ENCODE peak calls at places on chromosomes 3 and 15, in six cellular contexts. A is transverse colon, L is MM.1S, E is neural progenitor cell, M is heart left ventricle, J is endodermal cell. U is an unnamed sample.

GRCh38 chr3:128435058-128435457 is 31.6 kb downstream of the DNAJB8 start:
- DNase-seq in E (peak), J (peak), M (no peak), L (no peak), A (no peak), U (no peak)

GRCh38 chr3:68878322-68878721 is 54.0 kb downstream of the TAFA4 start:
- DNase-seq in A (no peak), J (no peak), E (peak), L (no peak), M (no peak), U (no peak)

GRCh38 chr3:177350051-177350565 is 152.8 kb upstream of the TBL1XR1 start:
- DNase-seq in L (no peak), J (no peak), M (no peak), A (no peak), E (no peak), U (no peak)

GRCh38 chr3:37271636-37272035 is 97.3 kb upstream of the LRRFIP2 start:
- DNase-seq in L (no peak), E (no peak), J (peak), M (no peak), A (no peak), U (no peak)

GRCh38 chr15:68113751-68114150 is 59.6 kb downstream of the PIAS1 start:
- DNase-seq in L (no peak), E (no peak), M (no peak), J (no peak), A (no peak), U (no peak)

GRCh38 chr3:127710473-127710941 is 37.8 kb downstream of the ABTB1 start:
- DNase-seq in E (no peak), J (peak), L (no peak), A (peak), M (no peak), U (no peak)

GRCh38 chr3:44467241-44467640 is 10.2 kb downstream of the ZNF445 start:
- DNase-seq in A (no peak), E (no peak), J (no peak), L (no peak), M (no peak), U (no peak)

GRCh38 chr3:105619651-105620050 is 249.2 kb downstream of the CBLB start:
- DNase-seq in A (no peak), J (no peak), L (no peak), E (no peak), M (no peak), U (no peak)

GRCh38 chr15:100464256-100464655 is 64.5 kb downstream of the CERS3 start:
- DNase-seq in L (no peak), E (no peak), J (no peak), M (no peak), A (no peak), U (no peak)

GRCh38 chr3:151439652-151440125 is 21.2 kb downstream of the IGSF10 start:
- DNase-seq in M (no peak), L (peak), E (peak), J (no peak), A (no peak), U (no peak)

GRCh38 chr15:51846463-51847230 is 17.2 kb downstream of the TMOD3 start:
- DNase-seq in A (no peak), L (no peak), J (no peak), E (no peak), M (no peak), U (no peak)

GRCh38 chr3:172604895-172605646 is 81.8 kb upstream of the TNFSF10 start:
- DNase-seq in J (no peak), L (no peak), A (no peak), E (no peak), M (no peak), U (no peak)

GRCh38 chr3:29140706-29141105 is 140.2 kb upstream of the RBMS3 start:
- DNase-seq in A (no peak), E (no peak), J (no peak), L (no peak), M (no peak), U (no peak)

GRCh38 chr3:197029511-197030167 is at the start of gene MELTF:
- DNase-seq in M (peak), A (peak), L (peak), E (peak), J (peak), U (no peak)

GRCh38 chr3:53794597-53794996 is 51.6 kb downstream of the CHDH start:
- DNase-seq in M (no peak), J (no peak), A (no peak), L (no peak), E (no peak), U (no peak)

GRCh38 chr15:39874890-39875549 is 45.0 kb downstream of the GPR176 start:
- DNase-seq in L (peak), J (peak), M (no peak), E (peak), A (peak), U (no peak)

GRCh38 chr3:58526124-58526957 is 10.6 kb downstream of the ACOX2 start:
- DNase-seq in L (no peak), A (no peak), E (no peak), M (no peak), J (peak), U (no peak)

GRCh38 chr3:185744997-185745843 is 79.6 kb downstream of the IGF2BP2 start:
- DNase-seq in E (no peak), A (no peak), M (no peak), L (no peak), J (peak), U (no peak)

GRCh38 chr3:117898722-117899121 is 1135.9 kb downstream of the IGSF11 start:
- DNase-seq in L (peak), E (peak), A (no peak), M (no peak), J (no peak), U (no peak)

GRCh38 chr3:188299068-188299467 is 145.1 kb downstream of the LPP start:
- DNase-seq in E (no peak), J (no peak), M (no peak), L (no peak), A (no peak), U (no peak)
- H3K27ac ChIP-seq in E (peak), J (peak), M (peak), L (no peak), A (peak), U (no peak)

GRCh38 chr3:11204697-11205397 is 50.6 kb downstream of the HRH1 start:
- DNase-seq in A (no peak), M (no peak), L (no peak), J (no peak), E (peak), U (no peak)
- H3K27ac ChIP-seq in A (no peak), M (no peak), L (no peak), J (no peak), E (no peak), U (no peak)

GRCh38 chr3:45955706-45956105 is 12.4 kb downstream of the CXCR6 start:
- DNase-seq in M (no peak), E (no peak), J (no peak), L (no peak), A (no peak), U (no peak)

GRCh38 chr3:45959201-45959600 is 15.9 kb downstream of the CXCR6 start:
- DNase-seq in A (no peak), M (no peak), J (no peak), E (no peak), L (no peak), U (no peak)

GRCh38 chr3:45960289-45960688 is 17.0 kb downstream of the CXCR6 start:
- DNase-seq in M (no peak), A (no peak), E (no peak), J (no peak), L (no peak), U (no peak)

GRCh38 chr3:45957606-45958005 is 14.3 kb downstream of the CXCR6 start:
- DNase-seq in J (peak), L (no peak), E (peak), A (no peak), M (no peak), U (peak)

DNA sequence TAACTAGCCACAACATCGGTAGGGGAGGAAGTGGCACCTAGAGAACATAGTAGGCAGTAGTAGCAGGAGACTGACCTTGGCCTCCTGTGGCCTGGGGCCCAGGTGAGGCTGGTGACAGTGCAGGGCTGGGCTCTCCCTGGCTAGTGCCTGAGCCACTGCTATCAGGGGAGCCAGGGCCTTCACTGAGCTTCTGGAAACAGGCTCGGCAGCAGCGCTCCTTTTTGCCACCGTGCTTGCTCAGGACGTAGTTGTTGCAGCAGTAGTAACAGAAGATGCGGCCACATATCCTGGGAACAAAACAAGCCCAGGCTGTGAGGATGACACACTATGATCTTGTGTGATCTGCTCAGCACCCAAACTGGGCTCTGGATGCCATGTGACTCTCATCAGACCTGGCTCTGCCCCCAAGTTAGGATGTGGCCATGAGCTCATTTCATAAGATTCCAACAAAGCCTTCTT is 15.1 kb downstream of the CXCR6 start:
- DNase-seq in L (no peak), M (no peak), J (peak), E (no peak), A (no peak), U (no peak)
- H3K27ac ChIP-seq in L (no peak), M (peak), J (no peak), E (no peak), A (peak), U (no peak)

GRCh38 chr15:29731865-29732264 is 90.4 kb downstream of the TJP1 start:
- DNase-seq in A (no peak), L (no peak), E (no peak), M (no peak), J (no peak), U (no peak)

GRCh38 chr15:29734917-29735572 is 87.2 kb downstream of the TJP1 start:
- DNase-seq in J (no peak), M (no peak), A (no peak), E (no peak), L (no peak), U (no peak)

GRCh38 chr15:29736745-29737023 is 85.6 kb downstream of the TJP1 start:
- DNase-seq in M (peak), E (no peak), A (no peak), L (no peak), J (no peak), U (no peak)

GRCh38 chr15:29740692-29741311 is 81.5 kb downstream of the TJP1 start:
- DNase-seq in A (no peak), M (no peak), E (no peak), L (peak), J (no peak), U (no peak)

DNA sequence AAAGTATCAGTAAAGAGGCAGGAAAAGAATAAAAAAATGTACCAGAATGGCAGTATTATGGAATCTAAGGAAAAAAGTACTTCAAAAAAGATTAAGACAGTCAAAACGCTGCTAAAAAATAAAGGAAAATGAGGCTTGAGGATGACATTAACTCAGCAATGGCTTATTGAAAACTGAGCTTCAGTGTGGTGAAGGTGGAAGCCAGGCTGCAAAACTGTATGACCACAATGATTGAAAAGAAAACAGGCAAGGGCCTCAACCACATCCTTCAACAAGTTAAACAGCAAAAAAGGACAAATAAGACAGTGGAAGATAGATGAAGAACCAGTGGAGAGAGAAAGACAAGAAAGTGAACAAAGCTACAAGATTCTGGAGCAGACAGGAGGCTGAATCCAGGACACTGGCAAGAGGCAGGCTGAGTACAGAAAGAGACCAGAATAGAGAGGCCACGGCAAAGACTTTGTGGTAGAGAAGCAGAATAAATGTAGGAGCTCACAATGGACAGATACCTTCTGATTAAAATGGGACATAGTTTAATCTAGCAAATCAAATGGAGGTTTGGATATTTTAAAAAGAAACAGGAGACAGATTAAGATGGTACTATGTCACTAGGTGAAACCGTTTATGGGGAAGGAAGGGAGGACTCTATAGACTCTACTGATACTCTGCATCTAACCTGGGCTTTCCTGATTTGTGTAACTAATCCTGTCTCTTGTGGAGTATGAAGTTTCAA is 86.1 kb downstream of the TJP1 start:
- DNase-seq in A (no peak), E (no peak), J (no peak), L (no peak), M (no peak), U (no peak)
- H3K27ac ChIP-seq in A (no peak), E (no peak), J (no peak), L (no peak), M (peak), U (no peak)

DNA sequence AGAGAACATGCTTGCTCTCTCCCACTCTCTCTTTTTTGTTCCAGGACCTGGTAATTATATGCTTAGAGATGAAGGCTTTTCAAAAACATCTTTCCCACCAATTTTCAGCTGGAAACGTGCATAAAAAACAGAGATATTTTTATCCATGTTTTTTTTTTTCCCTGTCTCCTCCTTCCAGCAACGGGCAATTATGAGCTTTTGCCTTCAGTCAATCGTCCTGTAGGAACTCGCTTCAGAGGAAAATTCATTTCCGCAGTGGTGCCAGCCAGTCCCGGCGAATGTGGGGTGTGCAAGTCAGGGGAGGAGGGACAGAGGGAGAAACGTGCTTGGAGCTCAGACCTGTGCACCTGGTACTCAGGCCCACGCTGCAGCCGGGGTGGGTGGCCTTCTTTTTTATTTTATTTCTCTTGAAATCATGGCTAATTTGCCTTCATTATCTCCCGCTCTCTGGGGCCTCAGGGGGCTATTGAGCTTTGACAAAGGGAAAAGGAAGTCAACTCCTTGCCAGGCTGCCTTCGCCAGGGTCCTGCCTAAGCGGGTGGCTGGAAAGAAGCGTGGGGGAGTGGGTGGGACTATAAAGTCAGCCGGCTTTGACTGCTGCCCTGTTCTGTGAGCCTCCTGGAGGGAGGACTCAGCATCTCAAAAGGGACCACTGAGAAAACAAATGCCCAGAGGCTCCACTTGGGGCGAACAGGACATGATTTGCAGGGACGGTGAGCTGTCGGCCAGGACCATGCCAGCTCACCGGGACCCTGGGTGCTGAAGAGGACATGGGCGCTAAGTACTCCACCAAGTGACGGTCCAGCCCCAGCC is 5.6 kb downstream of the GRIP2 start:
- DNase-seq in E (peak), L (no peak), M (no peak), A (no peak), J (peak), U (no peak)
- H3K27ac ChIP-seq in E (no peak), L (no peak), M (no peak), A (no peak), J (no peak), U (no peak)

U was measured in caudate nucleus.